ENCODE peak calls at places on chromosomes 3 and 15, in seven cellular contexts. M, G, J, I, H, O and K are unnamed samples.

GRCh38 chr3:66561374-66561773 is 60.6 kb upstream of the LRIG1 start:
- DNase-seq in O (no peak), M (no peak), I (no peak), H (no peak), G (no peak), J (no peak), K (no peak)

GRCh38 chr15:40379853-40380252 is 2.7 kb upstream of the KNSTRN start:
- DNase-seq in H (no peak), J (no peak), M (peak; percentile 91), O (peak; percentile 40), I (no peak), G (peak; percentile 91), K (peak; percentile 90)

GRCh38 chr3:155572085-155572484 is 172.8 kb downstream of the PLCH1 start:
- DNase-seq in H (no peak), G (no peak), I (no peak), M (no peak), O (no peak), J (peak; percentile 85), K (no peak)

GRCh38 chr3:8840556-8840955 is 71.1 kb upstream of the OXTR start:
- DNase-seq in I (no peak), M (peak; percentile 69), G (peak; percentile 77), H (no peak), J (no peak), O (no peak), K (no peak)

GRCh38 chr3:149967067-149967685 is 3.5 kb downstream of the PFN2 start:
- DNase-seq in O (no peak), G (no peak), I (no peak), M (peak; percentile 72), H (peak; percentile 58), J (peak; percentile 66), K (peak; percentile 76)

GRCh38 chr15:58521293-58521991 is 89.7 kb downstream of the LIPC start:
- DNase-seq in J (no peak), H (peak; percentile 53), M (peak; percentile 58), G (no peak), O (peak; percentile 95), I (no peak), K (no peak)

GRCh38 chr3:38960953-38961622 is 90.7 kb downstream of the SCN11A start:
- DNase-seq in H (peak; percentile 82), I (peak; percentile 20), O (peak; percentile 43), M (peak; percentile 35), J (peak; percentile 2), G (no peak), K (peak; percentile 68)

GRCh38 chr3:24046214-24046613 is 101.1 kb downstream of the NR1D2 start:
- DNase-seq in O (no peak), G (no peak), I (no peak), J (no peak), M (no peak), H (no peak), K (no peak)

GRCh38 chr3:197792019-197792647 is 1.1 kb downstream of the LRCH3 start:
- DNase-seq in G (no peak), O (no peak), I (peak; percentile 48), M (peak; percentile 45), J (no peak), H (no peak), K (peak; percentile 54)

GRCh38 chr3:188721990-188722389 is 449.8 kb upstream of the TPRG1 start:
- DNase-seq in I (no peak), J (no peak), G (no peak), H (no peak), O (no peak), M (no peak), K (no peak)

GRCh38 chr15:67063689-67064606 is 1.5 kb upstream of the SMAD3 start:
- DNase-seq in G (no peak), O (no peak), J (no peak), H (peak; percentile 87), I (peak; percentile 10), M (peak; percentile 71), K (no peak)

GRCh38 chr3:98343647-98344507 is 9.8 kb upstream of the OR5K4 start:
- DNase-seq in O (peak; percentile 49), H (peak; percentile 95), I (peak; percentile 54), J (no peak), G (peak; percentile 52), M (peak; percentile 5), K (peak; percentile 11)

GRCh38 chr3:48433472-48434118 is 3.7 kb upstream of the PLXNB1 start:
- DNase-seq in M (no peak), G (peak; percentile 72), H (no peak), J (no peak), I (no peak), O (no peak), K (no peak)

GRCh38 chr3:58164199-58164879 is 46.4 kb downstream of the DNASE1L3 start:
- DNase-seq in H (no peak), M (peak; percentile 84), G (no peak), J (peak; percentile 52), O (no peak), I (no peak), K (no peak)

GRCh38 chr3:196712514-196713413 is 587 bp downstream of the PIGX start:
- DNase-seq in O (peak; percentile 36), G (no peak), J (no peak), M (peak; percentile 58), H (peak; percentile 73), I (peak; percentile 67), K (peak; percentile 59)

GRCh38 chr3:195255176-195255500 is 15.8 kb downstream of the XXYLT1 start:
- DNase-seq in M (no peak), O (no peak), I (no peak), H (no peak), J (no peak), G (no peak), K (no peak)

GRCh38 chr3:107562979-107563531 is 40.3 kb downstream of the BBX start:
- DNase-seq in J (no peak), O (no peak), M (no peak), G (no peak), I (no peak), H (peak; percentile 12), K (no peak)

GRCh38 chr3:86254480-86254879 is 736.5 kb downstream of the VGLL3 start:
- DNase-seq in O (no peak), H (no peak), I (no peak), M (no peak), G (no peak), J (no peak), K (no peak)

GRCh38 chr15:57476533-57476975 is 100.2 kb downstream of the CGNL1 start:
- DNase-seq in G (no peak), J (no peak), I (no peak), H (no peak), M (peak; percentile 77), O (no peak), K (no peak)

GRCh38 chr3:71543371-71544016 is 40.0 kb downstream of the FOXP1 start:
- DNase-seq in G (no peak), J (no peak), I (no peak), H (no peak), O (peak; percentile 77), M (no peak), K (no peak)

GRCh38 chr3:34106879-34107278 is 308.4 kb downstream of the PDCD6IP start:
- DNase-seq in O (peak; percentile 39), H (peak; percentile 80), M (peak; percentile 20), I (peak; percentile 26), J (no peak), G (peak; percentile 49), K (peak; percentile 7)

GRCh38 chr3:177832862-177833261 is 635.6 kb upstream of the TBL1XR1 start:
- DNase-seq in G (no peak), I (no peak), M (no peak), O (no peak), H (no peak), J (peak; percentile 79), K (no peak)

GRCh38 chr15:51982770-51983103 is 11.2 kb upstream of the LEO1 start:
- DNase-seq in G (no peak), H (no peak), M (no peak), J (no peak), O (no peak), I (no peak), K (no peak)

GRCh38 chr3:151612119-151612518 is 121.6 kb upstream of the AADACL2 start:
- DNase-seq in G (no peak), I (no peak), O (no peak), M (no peak), H (no peak), J (no peak), K (no peak)

GRCh38 chr3:128366136-128366535 is 100.6 kb downstream of the DNAJB8 start:
- DNase-seq in I (no peak), M (no peak), H (no peak), G (no peak), O (no peak), J (no peak), K (no peak)

GRCh38 chr3:128448491-128448890 is 18.2 kb downstream of the DNAJB8 start:
- DNase-seq in H (no peak), J (no peak), I (peak; percentile 42), O (no peak), M (no peak), G (no peak), K (no peak)

GRCh38 chr3:129461022-129461421 is 21.0 kb downstream of the IFT122 start:
- DNase-seq in J (no peak), I (no peak), G (no peak), O (no peak), M (peak; percentile 46), H (no peak), K (no peak)

GRCh38 chr3:187031934-187032333 is 101.6 kb downstream of the ST6GAL1 start:
- DNase-seq in H (no peak), I (no peak), O (no peak), J (no peak), G (no peak), M (no peak), K (no peak)

GRCh38 chr3:127546517-127546916 is 44.0 kb downstream of the TPRA1 start:
- DNase-seq in I (no peak), O (no peak), J (no peak), G (no peak), H (no peak), M (no peak), K (no peak)

GRCh38 chr3:165355316-165355715 is 159.1 kb upstream of the SLITRK3 start:
- DNase-seq in O (no peak), I (no peak), J (no peak), G (no peak), H (no peak), M (no peak), K (no peak)

GRCh38 chr15:80455668-80456442 is 51.7 kb downstream of the ARNT2 start:
- DNase-seq in H (peak; percentile 82), I (peak; percentile 66), M (peak; percentile 90), O (peak; percentile 31), J (peak; percentile 16), G (peak; percentile 96), K (peak; percentile 76)

GRCh38 chr3:155420869-155421486 is 127.5 kb upstream of the STRIT1 start:
- DNase-seq in H (peak; percentile 48), G (no peak), I (no peak), M (no peak), J (no peak), O (no peak), K (no peak)

GRCh38 chr15:80191198-80191597 is 38.4 kb downstream of the FAH start:
- DNase-seq in J (no peak), M (no peak), G (no peak), I (no peak), O (no peak), H (no peak), K (no peak)

GRCh38 chr3:171781711-171782127 is 28.6 kb downstream of the PLD1 start:
- DNase-seq in M (peak; percentile 84), I (no peak), G (no peak), O (no peak), H (no peak), J (no peak), K (no peak)

GRCh38 chr15:25863067-25863967 is at the start of gene ATP10A:
- DNase-seq in I (peak; percentile 72), M (peak; percentile 57), H (peak; percentile 77), G (no peak), O (no peak), J (no peak), K (no peak)

GRCh38 chr3:178558637-178559036 is 22.4 kb downstream of the KCNMB2 start:
- DNase-seq in M (no peak), O (no peak), G (no peak), I (no peak), H (peak; percentile 5), J (peak; percentile 40), K (no peak)

GRCh38 chr3:48338635-48339034 is 5.2 kb upstream of the SPINK8 start:
- DNase-seq in M (no peak), J (no peak), O (peak; percentile 63), I (no peak), G (no peak), H (no peak), K (no peak)

GRCh38 chr3:146464005-146464595 is 5.3 kb downstream of the PLSCR2 start:
- DNase-seq in I (no peak), J (no peak), H (no peak), O (no peak), M (peak; percentile 59), G (no peak), K (peak; percentile 55)